ENCODE peak calls at places on chromosome 17, in nine cellular contexts. G is heart left ventricle, P is dorsolateral prefrontal cortex, S is colonic mucosa, B is tibial nerve, Q is lung, D is HCT116, T is prostate gland, F is IMR-90. H is an unnamed sample.

GRCh38 chr17:19250421-19251141 is 13.4 kb downstream of the EPN2 start:
- DNase-seq in G (no peak), P (peak; percentile 93), S (no peak), B (no peak), Q (no peak), D (no peak), T (peak; percentile 78), F (no peak), H (no peak)

GRCh38 chr17:49901460-49902331 is 53.8 kb upstream of the TAC4 start:
- DNase-seq in G (no peak), P (no peak), S (no peak), B (no peak), Q (peak; percentile 49), D (peak; percentile 13), T (no peak), F (no peak), H (no peak)

GRCh38 chr17:81831957-81832607 is 1.0 kb downstream of the MCRIP1 start:
- DNase-seq in G (no peak), P (no peak), S (no peak), B (no peak), Q (no peak), D (no peak), T (no peak), F (peak; percentile 41), H (no peak)

GRCh38 chr17:6654816-6655731 is 3.5 kb downstream of the C17orf100 start:
- DNase-seq in G (no peak), P (no peak), S (peak; percentile 75), B (no peak), Q (peak; percentile 72), D (no peak), T (peak; percentile 61), F (no peak), H (no peak)

GRCh38 chr17:18960803-18961511 is 9.0 kb downstream of the SLC5A10 start:
- DNase-seq in G (peak; percentile 90), P (peak; percentile 71), S (peak; percentile 90), B (peak; percentile 73), Q (peak; percentile 83), D (no peak), T (peak; percentile 71), F (peak; percentile 50), H (no peak)

GRCh38 chr17:81890447-81891302 is 711 bp downstream of the ALYREF start:
- DNase-seq in G (peak; percentile 60), P (no peak), S (no peak), B (no peak), Q (no peak), D (no peak), T (no peak), F (no peak), H (no peak)

GRCh38 chr17:46822388-46822921 is 4.0 kb upstream of the WNT3 start:
- DNase-seq in G (no peak), P (no peak), S (peak; percentile 23), B (no peak), Q (peak; percentile 34), D (peak; percentile 12), T (no peak), F (no peak), H (no peak)

GRCh38 chr17:71866095-71866494 is 254.7 kb upstream of the SOX9 start:
- DNase-seq in G (no peak), P (no peak), S (no peak), B (no peak), Q (no peak), D (no peak), T (no peak), F (no peak), H (no peak)

GRCh38 chr17:27343294-27343693 is 49.4 kb downstream of the WSB1 start:
- DNase-seq in G (no peak), P (no peak), S (no peak), B (no peak), Q (no peak), D (no peak), T (no peak), F (no peak), H (no peak)

GRCh38 chr17:81346908-81347349 is 48.3 kb upstream of the BAHCC1 start:
- DNase-seq in G (no peak), P (no peak), S (peak; percentile 31), B (no peak), Q (no peak), D (no peak), T (no peak), F (no peak), H (no peak)

GRCh38 chr17:78589885-78590284 is 12.7 kb upstream of the DNAH17 start:
- DNase-seq in G (peak; percentile 51), P (no peak), S (no peak), B (no peak), Q (no peak), D (no peak), T (no peak), F (no peak), H (no peak)

GRCh38 chr17:40362696-40363479 is 1.6 kb downstream of the GJD3 start:
- DNase-seq in G (peak; percentile 85), P (no peak), S (peak; percentile 81), B (no peak), Q (peak; percentile 80), D (peak; percentile 54), T (no peak), F (peak; percentile 70), H (no peak)

GRCh38 chr17:10318540-10318939 is 54.3 kb downstream of the MYH13 start:
- DNase-seq in G (no peak), P (no peak), S (no peak), B (no peak), Q (no peak), D (no peak), T (no peak), F (no peak), H (no peak)

GRCh38 chr17:11996722-11997146 is 541 bp downstream of the ZNF18 start:
- DNase-seq in G (no peak), P (peak; percentile 53), S (peak; percentile 66), B (peak; percentile 38), Q (no peak), D (peak; percentile 13), T (peak; percentile 16), F (peak; percentile 28), H (no peak)

GRCh38 chr17:64320613-64321553 is 57.8 kb upstream of the TEX2 start:
- DNase-seq in G (no peak), P (peak; percentile 61), S (peak; percentile 66), B (peak; percentile 83), Q (peak; percentile 79), D (peak; percentile 90), T (peak; percentile 41), F (peak; percentile 65), H (no peak)

GRCh38 chr17:39222151-39222550 is 3.6 kb downstream of the STAC2 start:
- DNase-seq in G (no peak), P (no peak), S (no peak), B (no peak), Q (no peak), D (no peak), T (peak; percentile 57), F (no peak), H (no peak)

GRCh38 chr17:41888332-41888965 is 23.2 kb upstream of the KLHL11 start:
- DNase-seq in G (no peak), P (no peak), S (no peak), B (no peak), Q (no peak), D (no peak), T (no peak), F (no peak), H (no peak)

GRCh38 chr17:55433629-55434422 is 12.2 kb upstream of the MMD start:
- DNase-seq in G (no peak), P (no peak), S (peak; percentile 73), B (no peak), Q (peak; percentile 39), D (no peak), T (peak; percentile 77), F (peak; percentile 96), H (peak; percentile 84)

GRCh38 chr17:63349478-63350000 is 96.6 kb downstream of the CYB561 start:
- DNase-seq in G (no peak), P (no peak), S (no peak), B (no peak), Q (no peak), D (no peak), T (no peak), F (peak; percentile 75), H (peak; percentile 61)

GRCh38 chr17:73976147-73976546 is 227.3 kb upstream of the RPL38 start:
- DNase-seq in G (no peak), P (no peak), S (no peak), B (no peak), Q (no peak), D (no peak), T (no peak), F (no peak), H (no peak)

GRCh38 chr17:78366109-78366848 is 6.4 kb upstream of the SOCS3 start:
- DNase-seq in G (no peak), P (no peak), S (no peak), B (no peak), Q (no peak), D (no peak), T (no peak), F (no peak), H (no peak)

GRCh38 chr17:42679001-42679491 is 2.3 kb upstream of the PLEKHH3 start:
- DNase-seq in G (peak; percentile 66), P (no peak), S (peak; percentile 75), B (peak; percentile 52), Q (peak; percentile 66), D (no peak), T (peak; percentile 24), F (peak; percentile 39), H (no peak)

GRCh38 chr17:40304464-40304863 is 4.5 kb upstream of the RARA start:
- DNase-seq in G (no peak), P (no peak), S (no peak), B (no peak), Q (no peak), D (no peak), T (no peak), F (peak; percentile 87), H (peak; percentile 94)

GRCh38 chr17:77322284-77322533 is 181.4 kb downstream of the SEC14L1 start:
- DNase-seq in G (no peak), P (no peak), S (no peak), B (no peak), Q (no peak), D (no peak), T (no peak), F (no peak), H (no peak)
- H3K4me3 ChIP-seq in G (peak overlapping the region; percentile 25), P (peak overlapping the region; percentile 17), S (no peak overlapping the region), B (peak overlapping the region; percentile 21), Q (no peak overlapping the region), D (peak overlapping the region; percentile 59), T (no peak overlapping the region), F (no peak overlapping the region), H (peak overlapping the region; percentile 38)

GRCh38 chr17:8001976-8002645 is at the start of gene GUCY2D:
- DNase-seq in G (no peak), P (no peak), S (no peak), B (no peak), Q (no peak), D (no peak), T (no peak), F (no peak), H (no peak)
- H3K27me3 ChIP-seq in G (peaks cover 25% of the 10 kb centered on the region), P (peaks cover 5% of the 10 kb centered on the region), S (peaks cover 46% of the 10 kb centered on the region), B (peaks cover 86% of the 10 kb centered on the region), Q (no peaks in the 10 kb centered on the region), D (no peaks in the 10 kb centered on the region), T (peaks cover 6% of the 10 kb centered on the region), F (peaks cover 48% of the 10 kb centered on the region), H (peaks cover 24% of the 10 kb centered on the region)

GRCh38 chr17:44164476-44164875 is 6.0 kb upstream of the ASB16 start:
- DNase-seq in G (no peak), P (no peak), S (no peak), B (no peak), Q (no peak), D (no peak), T (no peak), F (no peak), H (no peak)
- H3K4me3 ChIP-seq in G (no peak overlapping the region), P (no peak overlapping the region), S (no peak overlapping the region), B (no peak overlapping the region), Q (no peak overlapping the region), D (no peak overlapping the region), T (no peak overlapping the region), F (no peak overlapping the region), H (no peak overlapping the region)

GRCh38 chr17:846901-847777 is 65.0 kb downstream of the MRM3 start:
- DNase-seq in G (no peak), P (no peak), S (no peak), B (no peak), Q (no peak), D (no peak), T (peak; percentile 50), F (peak; percentile 41), H (no peak)
- H3K27me3 ChIP-seq in G (no peaks in the 10 kb centered on the region), P (no peaks in the 10 kb centered on the region), S (no peaks in the 10 kb centered on the region), B (peaks cover 5% of the 10 kb centered on the region), Q (no peaks in the 10 kb centered on the region), D (no peaks in the 10 kb centered on the region), T (no peaks in the 10 kb centered on the region), F (no peaks in the 10 kb centered on the region), H (no peaks in the 10 kb centered on the region)